ENCODE peak calls at places on chromosomes 4 and X, in five cellular contexts. V is naive thymus-derived CD4-positive, alpha-beta T cell; Z is cardiac fibroblast; S is mesendoderm; Q is HL-60. O is an unnamed sample.

GRCh38 chrX:28039258-28039657 is 58.0 kb upstream of the DCAF8L1 start:
- DNase-seq in S (no peak), Q (no peak), Z (no peak), V (no peak), O (no peak)

GRCh38 chrX:107579956-107580355 is 48.4 kb upstream of the PRPS1 start:
- DNase-seq in S (no peak), Q (no peak), Z (no peak), V (no peak), O (no peak)

GRCh38 chrX:12567857-12568256 is 223.4 kb upstream of the PRPS2 start:
- DNase-seq in Q (no peak), V (no peak), S (no peak), Z (peak), O (no peak)

GRCh38 chr4:1956631-1957030 is 52.1 kb downstream of the NELFA start:
- DNase-seq in Q (no peak), V (no peak), S (no peak), Z (no peak), O (no peak)

GRCh38 chr4:107035711-107036601 is at the start of gene DKK2:
- DNase-seq in Z (peak), Q (peak), S (peak), V (no peak), O (peak)

GRCh38 chr4:125639182-125639621 is 324.4 kb downstream of the FAT4 start:
- DNase-seq in Q (no peak), S (peak), V (no peak), Z (peak), O (no peak)

GRCh38 chrX:27619975-27620374 is 29.8 kb downstream of the DCAF8L2 start:
- DNase-seq in Z (peak), Q (no peak), V (no peak), S (peak), O (no peak)

GRCh38 chr4:38092701-38093100 is 132.5 kb downstream of the PTTG2 start:
- DNase-seq in V (no peak), S (no peak), Q (no peak), Z (no peak), O (no peak)

GRCh38 chr4:15906024-15906443 is 32.5 kb downstream of the FGFBP1 start:
- DNase-seq in S (peak), V (no peak), Z (no peak), Q (peak), O (no peak)

GRCh38 chrX:97740044-97740443 is 856.3 kb downstream of the RPA4 start:
- DNase-seq in Q (no peak), V (no peak), Z (no peak), S (no peak), O (no peak)

GRCh38 chrX:149631293-149632165 is at the start of gene TMEM185A:
- DNase-seq in S (peak), V (peak), Z (peak), Q (peak), O (peak)

GRCh38 chr4:27701563-27701962 is 840.9 kb downstream of the STIM2 start:
- DNase-seq in S (no peak), Q (no peak), Z (no peak), V (no peak), O (no peak)

GRCh38 chr4:82519072-82519471 is 42.7 kb downstream of the TMEM150C start:
- DNase-seq in S (no peak), V (no peak), Q (no peak), Z (peak), O (no peak)

GRCh38 chr4:174352405-174352804 is 68.7 kb downstream of the CEP44 start:
- DNase-seq in Q (peak), S (no peak), Z (peak), V (no peak), O (no peak)

GRCh38 chr4:38768968-38769394 is 13.8 kb downstream of the TLR10 start:
- DNase-seq in S (no peak), V (no peak), Z (peak), Q (peak), O (no peak)

GRCh38 chrX:17022205-17022604 is 75.7 kb downstream of the REPS2 start:
- DNase-seq in V (no peak), Q (no peak), Z (peak), S (no peak), O (no peak)

GRCh38 chr4:1056671-1057402 is 45.4 kb downstream of the FGFRL1 start:
- DNase-seq in V (no peak), S (no peak), Q (no peak), Z (no peak), O (no peak)

GRCh38 chr4:1417522-1418390 is 11.5 kb upstream of the NKX1-1 start:
- DNase-seq in Z (no peak), S (no peak), V (no peak), Q (no peak), O (no peak)

DNA sequence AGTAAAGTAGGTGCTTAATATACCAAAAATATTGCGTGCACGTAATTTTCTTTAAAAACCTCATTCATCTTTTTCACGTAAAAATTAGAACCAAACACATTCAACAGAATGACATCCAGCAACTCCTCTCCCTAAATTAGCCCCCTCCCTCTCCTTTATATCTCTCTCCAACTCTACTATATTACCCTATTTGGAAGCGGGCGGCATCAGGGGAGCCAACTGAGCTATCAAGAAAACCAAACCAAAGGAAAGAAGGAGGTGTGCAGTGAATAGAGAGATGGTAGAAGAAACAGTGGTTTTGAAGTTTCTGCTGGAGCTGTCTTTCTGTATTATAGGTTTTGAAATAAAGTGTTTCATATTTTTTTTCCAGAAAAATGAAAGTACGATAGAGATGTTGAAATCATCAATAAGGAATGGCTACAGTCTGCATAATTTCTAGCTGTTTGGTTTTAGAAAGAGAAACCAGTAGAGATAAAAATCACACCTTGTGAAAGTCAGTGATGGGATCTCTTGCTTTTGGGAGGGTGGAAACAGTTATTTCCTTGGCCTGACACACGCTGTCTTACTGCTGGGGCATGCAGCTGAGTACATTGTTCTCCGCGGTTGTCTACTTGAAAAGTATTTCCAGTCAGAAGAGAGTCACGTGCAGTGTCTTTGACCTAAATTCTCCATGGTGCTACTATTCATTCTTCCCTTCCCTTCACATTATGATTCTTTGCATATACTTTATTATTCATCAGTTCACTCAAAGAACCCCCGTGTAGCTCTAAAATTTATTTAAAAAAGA is 94.1 kb upstream of the WDR17 start:
- DNase-seq in V (no peak), S (peak), Q (no peak), Z (no peak), O (no peak)
- H3K4me3 ChIP-seq in V (no peak), S (no peak), Q (no peak), Z (no peak), O (no peak)

DNA sequence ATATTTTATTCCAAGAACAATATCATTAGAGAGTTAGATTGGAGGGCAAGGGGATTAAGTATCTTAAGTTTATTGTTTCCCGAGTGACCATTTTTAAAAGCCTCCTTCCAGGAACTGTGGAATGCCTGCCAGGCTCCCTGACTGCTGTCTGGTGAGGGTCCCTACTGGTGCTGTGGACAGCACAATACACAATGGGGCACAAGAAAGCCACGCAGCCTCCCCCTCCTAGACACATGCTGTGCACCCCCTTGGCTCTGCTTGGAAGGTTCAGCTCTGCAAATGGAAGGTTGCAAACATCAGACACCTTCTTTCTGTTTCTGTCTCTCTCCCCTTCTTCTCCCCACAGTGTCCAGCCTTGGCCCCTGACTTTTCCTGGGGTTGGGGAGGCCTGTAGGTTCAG is 153.2 kb downstream of the SHROOM3 start:
- DNase-seq in V (no peak), Q (no peak), S (peak), Z (no peak), O (no peak)
- H3K4me3 ChIP-seq in V (no peak), Q (no peak), S (no peak), Z (no peak), O (no peak)

GRCh38 chr4:118825799-118826198 is 10.1 kb downstream of the SEC24D start:
- DNase-seq in Q (no peak), S (no peak), V (no peak), Z (no peak), O (no peak)
- H3K4me3 ChIP-seq in Q (no peak), S (no peak), V (no peak), Z (no peak), O (no peak)

GRCh38 chr4:164379694-164380093 is 374.2 kb upstream of the SMIM31 start:
- DNase-seq in Z (no peak), Q (no peak), V (no peak), S (peak), O (no peak)

GRCh38 chr4:164381859-164382258 is 372.1 kb upstream of the SMIM31 start:
- DNase-seq in V (no peak), S (no peak), Q (no peak), Z (no peak), O (no peak)

GRCh38 chr4:164384416-164384815 is 369.5 kb upstream of the SMIM31 start:
- DNase-seq in Q (no peak), V (no peak), S (no peak), Z (no peak), O (no peak)

DNA sequence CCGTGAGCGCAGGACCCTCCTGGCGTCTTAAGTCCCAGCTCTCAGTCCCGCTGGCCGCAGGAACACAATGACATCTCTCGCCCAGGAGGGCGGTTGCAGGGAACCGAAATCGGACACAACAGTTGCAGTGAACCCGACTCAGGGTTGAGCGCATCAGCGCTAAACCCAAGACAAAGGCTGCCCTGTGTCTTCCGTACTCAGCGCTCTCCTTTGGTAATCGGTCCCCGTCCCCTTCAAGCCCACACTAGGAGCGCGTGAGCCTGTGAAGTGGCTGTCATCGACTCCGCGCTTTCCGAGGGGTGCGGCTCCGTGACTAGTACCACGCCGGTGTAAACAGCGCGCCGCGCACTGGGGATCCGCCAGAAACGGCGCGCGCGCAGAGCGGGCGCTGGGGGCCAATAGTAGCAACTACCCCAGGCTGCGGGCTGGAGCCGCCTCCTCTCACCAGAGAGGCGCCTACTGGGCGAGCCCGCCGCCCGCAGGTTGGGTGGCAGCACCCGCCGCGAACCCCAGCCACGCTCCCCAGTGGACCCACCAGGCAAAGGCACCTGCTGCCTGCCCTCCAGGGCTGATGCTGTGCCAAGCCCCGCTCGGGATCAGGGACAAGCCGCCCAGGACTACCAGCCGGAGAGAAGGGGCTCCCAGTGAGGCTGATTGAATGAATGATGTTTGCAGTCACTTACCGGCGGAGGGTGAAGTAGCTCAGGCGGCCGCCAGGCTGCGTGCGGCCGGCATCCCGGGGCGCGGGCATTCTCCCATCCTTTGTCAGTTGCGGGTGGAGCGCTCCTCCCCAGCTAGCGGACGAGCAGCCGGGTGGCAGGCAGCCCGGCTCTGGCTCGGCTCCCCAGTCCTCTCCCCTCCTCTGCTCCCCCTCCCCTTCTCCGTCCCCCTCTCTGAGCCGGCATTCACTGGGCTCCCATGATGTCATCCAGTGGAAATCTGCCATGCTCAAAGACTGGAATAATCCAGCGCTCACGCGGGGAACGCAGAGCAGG is 370.4 kb upstream of the SMIM31 start:
- DNase-seq in Z (no peak), Q (no peak), V (no peak), S (peak), O (no peak)
- H3K4me3 ChIP-seq in Z (no peak), Q (no peak), V (no peak), S (peak), O (no peak)

GRCh38 chrX:21659320-21659719 is 1.2 kb upstream of the KLHL34 start:
- DNase-seq in S (no peak), Z (no peak), V (no peak), Q (no peak), O (no peak)

GRCh38 chrX:21658746-21659145 is 616 bp upstream of the KLHL34 start:
- DNase-seq in S (no peak), Z (no peak), V (no peak), Q (no peak), O (no peak)

GRCh38 chrX:21656587-21657317 is 1.4 kb downstream of the KLHL34 start:
- DNase-seq in Q (no peak), S (no peak), V (no peak), Z (no peak), O (no peak)

GRCh38 chrX:21657318-21658151 is 595 bp downstream of the KLHL34 start:
- DNase-seq in S (no peak), Q (no peak), V (peak), Z (no peak), O (no peak)

GRCh38 chrX:21658152-21658737 is at the start of gene KLHL34:
- DNase-seq in Z (no peak), V (peak), Q (no peak), S (no peak), O (no peak)
- H3K4me3 ChIP-seq in Z (peak), V (peak), Q (no peak), S (no peak), O (no peak)

DNA sequence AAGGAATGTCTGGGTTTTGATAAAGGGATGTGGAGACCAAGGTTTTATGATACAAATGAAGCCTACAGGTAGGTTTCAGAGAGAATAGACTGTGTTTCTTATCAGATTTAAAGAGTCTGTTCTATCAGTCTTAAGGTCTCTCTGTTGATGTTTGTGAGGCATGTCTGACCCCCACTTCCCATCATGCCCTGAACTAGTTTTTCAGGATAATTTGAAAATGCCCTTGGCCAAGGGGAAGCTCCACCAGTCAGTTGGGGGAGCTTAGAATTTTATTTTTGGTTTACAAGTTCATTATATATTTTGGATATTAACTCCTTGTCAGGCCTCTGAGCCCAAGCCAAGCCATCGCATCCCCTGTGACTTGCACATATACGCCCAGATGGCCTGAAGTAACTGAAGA is 18.6 kb downstream of the C4orf51 start:
- DNase-seq in Z (no peak), V (no peak), Q (no peak), S (no peak), O (no peak)
- H3K4me3 ChIP-seq in Z (no peak), V (no peak), Q (no peak), S (no peak), O (no peak)

GRCh38 chr4:108160741-108161352 is 7.9 kb downstream of the LEF1 start:
- DNase-seq in S (no peak), Z (no peak), Q (no peak), V (peak), O (peak)
- H3K4me3 ChIP-seq in S (no peak), Z (no peak), Q (no peak), V (peak), O (peak)

DNA sequence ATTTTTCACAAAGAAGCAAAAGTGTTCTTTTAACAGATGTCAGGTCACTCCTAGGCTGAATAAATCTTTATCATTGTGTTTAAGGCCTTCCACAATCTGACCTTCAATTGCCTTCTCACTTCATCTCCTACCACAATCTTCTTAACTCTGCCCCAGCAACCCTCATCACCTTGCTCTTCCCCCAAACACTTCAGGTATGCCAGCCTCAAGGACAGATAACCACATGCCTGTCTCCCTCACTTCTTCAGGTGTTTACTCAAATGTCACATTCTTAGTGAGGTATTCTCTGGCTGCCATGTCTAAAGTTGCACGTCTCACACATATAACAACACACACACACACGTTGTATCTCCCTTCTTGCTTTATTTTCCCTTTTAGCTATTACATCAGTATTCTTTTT is 146.5 kb downstream of the ANKRD50 start:
- DNase-seq in Z (no peak), Q (no peak), V (no peak), S (peak), O (no peak)
- H3K4me3 ChIP-seq in Z (no peak), Q (no peak), V (no peak), S (no peak), O (no peak)

GRCh38 chr4:110865611-110866254 is 242.9 kb upstream of the PITX2 start:
- DNase-seq in V (no peak), Q (no peak), S (no peak), Z (peak), O (no peak)

GRCh38 chr4:110867251-110867960 is 244.5 kb upstream of the PITX2 start:
- DNase-seq in Z (no peak), Q (no peak), S (no peak), V (no peak), O (no peak)

GRCh38 chr4:110869114-110869513 is 246.2 kb upstream of the PITX2 start:
- DNase-seq in Q (no peak), S (no peak), Z (peak), V (no peak), O (no peak)

GRCh38 chr4:110867981-110868380 is 245.1 kb upstream of the PITX2 start:
- DNase-seq in Q (no peak), V (no peak), Z (no peak), S (no peak), O (no peak)

GRCh38 chr4:110869862-110870577 is 247.1 kb upstream of the PITX2 start:
- DNase-seq in S (no peak), Z (peak), Q (no peak), V (no peak), O (no peak)
- H3K4me3 ChIP-seq in S (no peak), Z (no peak), Q (no peak), V (no peak), O (no peak)